ENCODE peak calls at places on chromosome 21, in eight cellular contexts. H, S, C, G, L, M, J and Y are unnamed samples.
A peak's percentile ranks its signal among the peaks of the same experiment; 100 is the strongest.

GRCh38 chr21:42343963-42344510 is 6.8 kb downstream of the TFF2 start:
- DNase-seq in H (no peak), S (no peak), C (no peak), G (no peak), L (no peak), M (peak; percentile 26), J (no peak), Y (no peak)

GRCh38 chr21:46100426-46100825 is 2.5 kb downstream of the COL6A2 start:
- DNase-seq in H (no peak), S (peak; percentile 69), C (no peak), G (no peak), L (no peak), M (peak; percentile 60), J (no peak), Y (no peak)

GRCh38 chr21:19987671-19988070 is 1010.5 kb upstream of the NCAM2 start:
- DNase-seq in H (no peak), S (no peak), C (no peak), G (no peak), L (no peak), M (no peak), J (no peak), Y (no peak)

GRCh38 chr21:29289317-29289716 is 9.4 kb upstream of the BACH1 start:
- DNase-seq in H (no peak), S (no peak), C (no peak), G (no peak), L (no peak), M (no peak), J (no peak), Y (no peak)

GRCh38 chr21:24509131-24509530 is 1098.2 kb downstream of the MRPL39 start:
- DNase-seq in H (no peak), S (no peak), C (no peak), G (no peak), L (no peak), M (no peak), J (no peak), Y (no peak)

GRCh38 chr21:46422636-46423241 is 36.0 kb upstream of the DIP2A start:
- DNase-seq in H (no peak), S (no peak), C (no peak), G (no peak), L (peak; percentile 44), M (no peak), J (no peak), Y (no peak)

GRCh38 chr21:41678944-41679343 is 87.9 kb downstream of the RIPK4 start:
- DNase-seq in H (peak; percentile 86), S (peak; percentile 97), C (peak; percentile 42), G (peak; percentile 96), L (peak; percentile 91), M (peak; percentile 99), J (no peak), Y (peak; percentile 98)

GRCh38 chr21:27759091-27759659 is 792.3 kb upstream of the ADAMTS5 start:
- DNase-seq in H (peak; percentile 17), S (no peak), C (no peak), G (no peak), L (peak; percentile 60), M (no peak), J (no peak), Y (no peak)

GRCh38 chr21:21146587-21147373 is 148.6 kb downstream of the NCAM2 start:
- DNase-seq in H (no peak), S (no peak), C (no peak), G (no peak), L (no peak), M (no peak), J (no peak), Y (no peak)

GRCh38 chr21:10430007-10430406 is 91.4 kb upstream of the TPTE start:
- DNase-seq in H (no peak), S (no peak), C (no peak), G (no peak), L (no peak), M (no peak), J (no peak), Y (no peak)

GRCh38 chr21:46171585-46171984 is 12.7 kb downstream of the SPATC1L start:
- DNase-seq in H (no peak), S (no peak), C (no peak), G (no peak), L (no peak), M (no peak), J (no peak), Y (no peak)

GRCh38 chr21:45357436-45358260 is 47.3 kb upstream of the COL18A1 start:
- DNase-seq in H (peak; percentile 73), S (no peak), C (no peak), G (no peak), L (peak; percentile 72), M (no peak), J (no peak), Y (no peak)

GRCh38 chr21:41878831-41879189 is 334 bp downstream of the PRDM15 start:
- DNase-seq in H (peak; percentile 86), S (peak; percentile 85), C (no peak), G (peak; percentile 54), L (peak; percentile 90), M (peak; percentile 82), J (peak; percentile 83), Y (peak; percentile 21)

GRCh38 chr21:34510148-34511142 is 1.6 kb downstream of the KCNE1 start:
- DNase-seq in H (peak; percentile 79), S (no peak), C (no peak), G (peak; percentile 18), L (peak; percentile 94), M (peak; percentile 81), J (no peak), Y (peak; percentile 49)

GRCh38 chr21:31753949-31754348 is 22.0 kb upstream of the SCAF4 start:
- DNase-seq in H (no peak), S (no peak), C (no peak), G (no peak), L (no peak), M (no peak), J (no peak), Y (no peak)

GRCh38 chr21:44456207-44456914 is 1.1 kb downstream of the LRRC3 start:
- DNase-seq in H (no peak), S (no peak), C (no peak), G (no peak), L (peak; percentile 80), M (no peak), J (peak; percentile 48), Y (no peak)

GRCh38 chr21:40845621-40846020 is 1.3 kb downstream of the DSCAM start:
- DNase-seq in H (no peak), S (peak; percentile 42), C (no peak), G (no peak), L (no peak), M (no peak), J (no peak), Y (peak; percentile 95)

GRCh38 chr21:42319851-42320602 is 4.8 kb upstream of the TFF3 start:
- DNase-seq in H (no peak), S (no peak), C (no peak), G (no peak), L (peak; percentile 78), M (peak; percentile 36), J (no peak), Y (no peak)

GRCh38 chr21:21101911-21102310 is 103.7 kb downstream of the NCAM2 start:
- DNase-seq in H (no peak), S (peak; percentile 71), C (no peak), G (no peak), L (no peak), M (no peak), J (no peak), Y (no peak)

GRCh38 chr21:33362044-33362555 is 37.3 kb downstream of the IFNAR1 start:
- DNase-seq in H (no peak), S (no peak), C (peak; percentile 21), G (no peak), L (no peak), M (no peak), J (peak; percentile 84), Y (peak; percentile 45)
- H3K4me1 ChIP-seq in H (peaks cover 26% of the 10 kb centered on the region), S (peaks cover 13% of the 10 kb centered on the region), C (peaks cover 20% of the 10 kb centered on the region), G (peaks cover 15% of the 10 kb centered on the region), L (no peaks in the 10 kb centered on the region), M (peaks cover 21% of the 10 kb centered on the region), J (peaks cover 21% of the 10 kb centered on the region), Y (peaks cover 16% of the 10 kb centered on the region)

DNA sequence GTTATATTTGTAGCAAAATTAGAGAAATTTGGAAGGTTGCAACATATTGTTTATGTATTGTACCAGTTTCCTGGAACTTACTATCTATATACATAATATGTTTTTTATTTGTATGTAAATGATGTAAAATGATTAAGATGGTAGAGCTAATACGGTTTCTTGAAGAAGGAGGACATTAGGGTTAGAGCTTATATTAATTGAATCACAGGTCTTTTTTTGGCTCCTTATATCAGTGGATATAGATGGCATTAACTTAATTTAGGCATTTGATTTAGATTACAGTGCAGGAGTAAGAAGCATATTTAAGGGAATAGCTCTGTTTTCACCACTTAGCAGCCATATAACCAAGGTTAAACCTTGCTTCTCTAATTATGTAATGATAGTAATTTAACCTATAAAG is 357.7 kb downstream of the USP25 start:
- DNase-seq in H (no peak), S (no peak), C (no peak), G (no peak), L (no peak), M (no peak), J (no peak), Y (no peak)
- H3K27ac ChIP-seq in H (no peak overlapping the region), S (no peak overlapping the region), C (no peak overlapping the region), G (no peak overlapping the region), L (no peak overlapping the region), M (no peak overlapping the region), J (no peak overlapping the region), Y (no peak overlapping the region)

GRCh38 chr21:33057385-33057940 is 12.5 kb upstream of the OLIG1 start:
- DNase-seq in H (no peak), S (no peak), C (no peak), G (no peak), L (no peak), M (no peak), J (no peak), Y (no peak)
- H3K27me3 ChIP-seq in H (peaks cover 42% of the 10 kb centered on the region), S (peaks cover 50% of the 10 kb centered on the region), C (no peaks in the 10 kb centered on the region), G (peaks cover 28% of the 10 kb centered on the region), L (peaks cover 34% of the 10 kb centered on the region), M (peaks cover 18% of the 10 kb centered on the region), J (no peaks in the 10 kb centered on the region), Y (peaks cover 30% of the 10 kb centered on the region)

DNA sequence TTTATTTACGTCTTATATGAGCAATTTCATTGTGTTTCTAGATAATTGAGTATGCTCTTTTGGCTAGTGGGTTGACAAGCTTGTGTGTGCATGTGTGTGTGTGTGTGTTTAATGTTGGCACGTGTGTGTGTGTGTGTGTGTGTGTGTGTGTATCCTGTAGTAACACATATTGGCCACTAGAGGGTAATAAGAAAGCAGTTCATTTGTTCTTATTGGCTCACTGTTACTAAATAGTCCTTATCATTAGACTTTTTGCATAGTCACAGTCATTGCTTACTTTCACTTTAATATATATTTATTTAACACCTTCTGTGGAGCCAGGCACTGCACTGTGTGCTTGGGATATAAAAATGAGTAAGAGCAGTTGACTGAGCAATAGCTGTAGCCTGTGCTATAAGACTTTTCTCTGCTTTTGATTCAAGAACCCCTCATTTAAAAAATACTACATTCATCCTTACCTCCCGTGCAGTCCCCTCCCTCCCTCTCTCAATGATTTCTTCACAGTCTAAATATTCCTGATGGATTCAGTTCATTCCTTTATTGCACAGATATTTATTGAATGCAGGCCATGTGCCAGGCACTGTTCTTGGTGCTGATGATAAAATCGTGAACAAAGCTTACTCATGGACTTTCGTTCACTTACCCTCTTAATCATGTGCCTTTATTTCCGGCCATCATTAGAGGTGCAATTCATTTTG is 96.7 kb downstream of the DYRK1A start:
- DNase-seq in H (no peak), S (peak; percentile 76), C (no peak), G (peak; percentile 37), L (no peak), M (no peak), J (no peak), Y (peak; percentile 63)
- H3K4me1 ChIP-seq in H (peaks cover 78% of the 10 kb centered on the region), S (peaks cover 29% of the 10 kb centered on the region), C (peaks cover 3% of the 10 kb centered on the region), G (peaks cover 7% of the 10 kb centered on the region), L (no peaks in the 10 kb centered on the region), M (peaks cover 34% of the 10 kb centered on the region), J (peaks cover 45% of the 10 kb centered on the region), Y (peaks cover 2% of the 10 kb centered on the region)